ENCODE peak calls at places on chromosomes 5 and 9, in nine cellular contexts. J is Peyer's patch, P is psoas muscle, L is RWPE1, R is B cell, D is lower leg skin, G is heart right ventricle, C is HFFc6, E is cardiac fibroblast. A is an unnamed sample.

GRCh38 chr9:99300603-99301002 is 78.5 kb downstream of the SEC61B start:
- DNase-seq in J (no peak), P (no peak), L (no peak), R (no peak), D (no peak), G (no peak), C (no peak), E (no peak), A (no peak)

GRCh38 chr5:171588046-171588445 is 168.6 kb downstream of the FGF18 start:
- DNase-seq in J (no peak), P (no peak), L (no peak), R (no peak), D (no peak), G (no peak), C (no peak), E (no peak), A (no peak)

GRCh38 chr9:128294142-128294541 is 18.1 kb downstream of the SWI5 start:
- DNase-seq in J (no peak), P (no peak), L (no peak), R (no peak), D (no peak), G (no peak), C (no peak), E (no peak), A (no peak)

GRCh38 chr9:133044125-133044524 is 13.3 kb downstream of the GTF3C5 start:
- DNase-seq in J (no peak), P (no peak), L (no peak), R (no peak), D (no peak), G (no peak), C (no peak), E (no peak), A (no peak)

GRCh38 chr5:123803359-123803758 is 291.4 kb downstream of the CSNK1G3 start:
- DNase-seq in J (no peak), P (no peak), L (no peak), R (no peak), D (no peak), G (no peak), C (no peak), E (no peak), A (no peak)

GRCh38 chr9:135154050-135154570 is 66.6 kb downstream of the OLFM1 start:
- DNase-seq in J (no peak), P (no peak), L (no peak), R (no peak), D (no peak), G (no peak), C (no peak), E (no peak), A (no peak)

GRCh38 chr5:177362102-177362868 is 4.6 kb downstream of the RGS14 start:
- DNase-seq in J (no peak), P (no peak), L (peak), R (peak), D (no peak), G (no peak), C (no peak), E (no peak), A (no peak)

GRCh38 chr5:138241688-138242547 is 28.8 kb upstream of the CDC23 start:
- DNase-seq in J (no peak), P (peak), L (no peak), R (peak), D (no peak), G (peak), C (no peak), E (peak), A (no peak)

GRCh38 chr9:91395553-91396470 is 27.8 kb downstream of the NFIL3 start:
- DNase-seq in J (no peak), P (no peak), L (peak), R (no peak), D (no peak), G (no peak), C (peak), E (peak), A (peak)

GRCh38 chr9:14245901-14246525 is 67.9 kb downstream of the NFIB start:
- DNase-seq in J (no peak), P (no peak), L (no peak), R (no peak), D (no peak), G (no peak), C (no peak), E (peak), A (no peak)

GRCh38 chr5:9112520-9113291 is 433.2 kb downstream of the SEMA5A start:
- DNase-seq in J (no peak), P (no peak), L (peak), R (no peak), D (no peak), G (no peak), C (no peak), E (no peak), A (no peak)

GRCh38 chr5:149651686-149652085 is 70.4 kb downstream of the ARHGEF37 start:
- DNase-seq in J (no peak), P (no peak), L (no peak), R (no peak), D (peak), G (no peak), C (no peak), E (no peak), A (no peak)

GRCh38 chr9:90987566-90987965 is 185.9 kb downstream of the SYK start:
- DNase-seq in J (no peak), P (no peak), L (no peak), R (no peak), D (no peak), G (no peak), C (no peak), E (no peak), A (no peak)

GRCh38 chr5:138527170-138527569 is 15.9 kb downstream of the ETF1 start:
- DNase-seq in J (no peak), P (no peak), L (no peak), R (no peak), D (no peak), G (no peak), C (no peak), E (no peak), A (no peak)

GRCh38 chr9:127004946-127005769 is 90.6 kb downstream of the RALGPS1 start:
- DNase-seq in J (no peak), P (peak), L (no peak), R (no peak), D (no peak), G (no peak), C (no peak), E (peak), A (peak)

GRCh38 chr5:159906463-159906862 is 9.8 kb upstream of the ADRA1B start:
- DNase-seq in J (no peak), P (no peak), L (no peak), R (no peak), D (no peak), G (no peak), C (no peak), E (no peak), A (no peak)

GRCh38 chr5:176693477-176693851 is 46.2 kb downstream of the TSPAN17 start:
- DNase-seq in J (no peak), P (no peak), L (no peak), R (no peak), D (no peak), G (no peak), C (no peak), E (peak), A (no peak)

GRCh38 chr5:167248262-167248661 is 1043.2 kb upstream of the WWC1 start:
- DNase-seq in J (no peak), P (no peak), L (no peak), R (no peak), D (no peak), G (no peak), C (no peak), E (no peak), A (no peak)

GRCh38 chr5:167245871-167246270 is 1045.6 kb upstream of the WWC1 start:
- DNase-seq in J (no peak), P (no peak), L (peak), R (no peak), D (no peak), G (no peak), C (no peak), E (no peak), A (no peak)

GRCh38 chr5:167241436-167242067 is 1049.9 kb upstream of the WWC1 start:
- DNase-seq in J (no peak), P (no peak), L (no peak), R (no peak), D (no peak), G (no peak), C (no peak), E (no peak), A (no peak)

DNA sequence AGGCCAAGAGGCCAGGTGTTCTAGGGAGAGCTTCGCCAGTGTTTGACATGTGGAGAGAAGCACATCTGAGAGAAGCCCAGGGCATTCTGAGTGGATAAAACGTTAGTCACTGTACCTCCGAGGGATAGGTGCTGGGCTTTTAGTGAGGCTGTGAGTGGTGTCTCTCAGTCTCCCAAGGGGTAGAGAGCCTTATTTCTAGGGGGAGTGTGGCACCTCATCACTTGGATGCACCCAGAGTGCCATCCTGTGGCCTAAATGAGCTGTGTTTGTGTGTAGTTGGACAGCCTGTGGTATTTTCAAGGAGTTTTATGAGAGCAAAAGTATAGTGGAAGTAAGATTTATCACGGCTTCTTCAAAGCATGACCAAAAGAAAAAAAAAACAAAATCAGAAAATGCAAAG is 1046.9 kb upstream of the WWC1 start:
- DNase-seq in J (no peak), P (no peak), L (no peak), R (no peak), D (no peak), G (no peak), C (no peak), E (no peak), A (no peak)
- TF ChIP-seq CTCF in J (no peak), P (no peak), L (no peak), R (no peak), D (no peak), G (peak), C (no peak), E (no peak), A (no peak)

GRCh38 chr5:180059326-180059725 is 12.2 kb downstream of the RNF130 start:
- DNase-seq in J (no peak), P (no peak), L (no peak), R (no peak), D (no peak), G (no peak), C (no peak), E (no peak), A (no peak)
- TF ChIP-seq CTCF in J (no peak), P (no peak), L (no peak), R (no peak), D (no peak), G (no peak), C (no peak), E (no peak), A (no peak)

GRCh38 chr5:157689942-157690689 is 18.8 kb downstream of the C5orf52 start:
- DNase-seq in J (no peak), P (no peak), L (no peak), R (peak), D (peak), G (no peak), C (no peak), E (no peak), A (no peak)
- TF ChIP-seq CTCF in J (no peak), P (no peak), L (no peak), R (peak), D (no peak), G (no peak), C (peak), E (no peak), A (no peak)

DNA sequence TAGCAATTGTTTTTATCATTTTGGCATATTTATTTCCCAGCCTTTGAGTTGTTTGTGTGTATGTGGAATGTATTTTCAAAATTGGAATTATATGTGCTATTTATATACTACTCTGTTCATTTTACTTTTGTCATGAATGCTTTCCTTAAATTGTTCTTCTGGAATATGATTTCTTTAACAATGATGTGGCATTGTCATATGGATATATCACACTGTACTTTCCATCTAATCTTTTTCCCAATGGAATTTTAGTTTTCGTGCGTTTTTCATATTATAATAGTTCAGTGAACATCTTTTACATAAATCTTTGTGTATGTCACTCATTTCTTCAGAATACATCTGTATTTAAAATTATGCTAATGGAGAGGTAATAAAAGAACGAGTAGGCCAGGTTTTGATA is 980.1 kb upstream of the WWC1 start:
- DNase-seq in J (no peak), P (no peak), L (no peak), R (no peak), D (no peak), G (no peak), C (no peak), E (no peak), A (no peak)
- TF ChIP-seq CTCF in J (no peak), P (no peak), L (peak), R (no peak), D (no peak), G (no peak), C (no peak), E (no peak), A (no peak)

GRCh38 chr9:86891091-86891490 is 56.2 kb downstream of the GAS1 start:
- DNase-seq in J (no peak), P (no peak), L (no peak), R (no peak), D (no peak), G (no peak), C (no peak), E (no peak), A (no peak)

GRCh38 chr9:86892576-86892975 is 54.7 kb downstream of the GAS1 start:
- DNase-seq in J (no peak), P (no peak), L (peak), R (no peak), D (no peak), G (no peak), C (no peak), E (peak), A (no peak)

GRCh38 chr9:86891886-86892437 is 55.3 kb downstream of the GAS1 start:
- DNase-seq in J (no peak), P (no peak), L (no peak), R (no peak), D (no peak), G (no peak), C (no peak), E (no peak), A (no peak)

GRCh38 chr9:86893811-86894490 is 53.4 kb downstream of the GAS1 start:
- DNase-seq in J (no peak), P (no peak), L (no peak), R (no peak), D (no peak), G (no peak), C (no peak), E (no peak), A (no peak)
- TF ChIP-seq CTCF in J (no peak), P (no peak), L (no peak), R (no peak), D (no peak), G (no peak), C (no peak), E (no peak), A (no peak)

A was measured in GM13977.